ENCODE peak calls at places on chromosome 12, in four cellular contexts. One of them, this sample, is unnamed.

GRCh38 chr12:85834378-85834777 is 1.8 kb downstream of the RASSF9 start:
- DNase-seq in cardiac muscle cell: no peak
- DNase-seq in brain microvascular endothelial cell: no peak
- DNase-seq in tibial nerve: no peak
- DNase-seq in this sample: no peak

GRCh38 chr12:53051058-53051880 is 1.4 kb downstream of the TNS2 start:
- DNase-seq in cardiac muscle cell: no peak
- DNase-seq in brain microvascular endothelial cell: peak
- DNase-seq in tibial nerve: peak
- DNase-seq in this sample: peak

GRCh38 chr12:26845057-26845666 is 12.2 kb upstream of the ITPR2 start:
- DNase-seq in cardiac muscle cell: peak
- DNase-seq in brain microvascular endothelial cell: peak
- DNase-seq in tibial nerve: peak
- DNase-seq in this sample: peak

GRCh38 chr12:91171475-91171874 is 11.1 kb downstream of the DCN start:
- DNase-seq in cardiac muscle cell: peak
- DNase-seq in brain microvascular endothelial cell: no peak
- DNase-seq in tibial nerve: no peak
- DNase-seq in this sample: no peak

GRCh38 chr12:100404769-100405407 is 48.0 kb downstream of the SLC17A8 start:
- DNase-seq in cardiac muscle cell: peak
- DNase-seq in brain microvascular endothelial cell: peak
- DNase-seq in tibial nerve: no peak
- DNase-seq in this sample: no peak

GRCh38 chr12:23803547-23803946 is 145.9 kb downstream of the SOX5 start:
- DNase-seq in cardiac muscle cell: no peak
- DNase-seq in brain microvascular endothelial cell: no peak
- DNase-seq in tibial nerve: no peak
- DNase-seq in this sample: no peak

GRCh38 chr12:89414851-89415250 is 62.5 kb upstream of the DUSP6 start:
- DNase-seq in cardiac muscle cell: no peak
- DNase-seq in brain microvascular endothelial cell: no peak
- DNase-seq in tibial nerve: no peak
- DNase-seq in this sample: no peak

GRCh38 chr12:15669256-15669948 is 119.8 kb downstream of the EPS8 start:
- DNase-seq in cardiac muscle cell: no peak
- DNase-seq in brain microvascular endothelial cell: no peak
- DNase-seq in tibial nerve: no peak
- DNase-seq in this sample: no peak

GRCh38 chr12:56836800-56837663 is 73.9 kb downstream of the HSD17B6 start:
- DNase-seq in cardiac muscle cell: no peak
- DNase-seq in brain microvascular endothelial cell: peak
- DNase-seq in tibial nerve: no peak
- DNase-seq in this sample: no peak

GRCh38 chr12:68428211-68428610 is 96.0 kb upstream of the MDM1 start:
- DNase-seq in cardiac muscle cell: no peak
- DNase-seq in brain microvascular endothelial cell: no peak
- DNase-seq in tibial nerve: no peak
- DNase-seq in this sample: no peak

GRCh38 chr12:32727237-32727636 is 28.5 kb downstream of the YARS2 start:
- DNase-seq in cardiac muscle cell: no peak
- DNase-seq in brain microvascular endothelial cell: peak
- DNase-seq in tibial nerve: no peak
- DNase-seq in this sample: no peak

GRCh38 chr12:74111688-74112360 is 425.8 kb upstream of the ATXN7L3B start:
- DNase-seq in cardiac muscle cell: peak
- DNase-seq in brain microvascular endothelial cell: peak
- DNase-seq in tibial nerve: no peak
- DNase-seq in this sample: peak

GRCh38 chr12:132839558-132840235 is 11.0 kb upstream of the GOLGA3 start:
- DNase-seq in cardiac muscle cell: no peak
- DNase-seq in brain microvascular endothelial cell: no peak
- DNase-seq in tibial nerve: no peak
- DNase-seq in this sample: no peak

GRCh38 chr12:105995986-105996385 is 142.8 kb downstream of the NUAK1 start:
- DNase-seq in cardiac muscle cell: no peak
- DNase-seq in brain microvascular endothelial cell: no peak
- DNase-seq in tibial nerve: no peak
- DNase-seq in this sample: no peak

GRCh38 chr12:132224484-132224883 is 80.2 kb downstream of the NOC4L start:
- DNase-seq in cardiac muscle cell: no peak
- DNase-seq in brain microvascular endothelial cell: no peak
- DNase-seq in tibial nerve: no peak
- DNase-seq in this sample: no peak

GRCh38 chr12:14768823-14769405 is 34.4 kb downstream of the WBP11 start:
- DNase-seq in cardiac muscle cell: no peak
- DNase-seq in brain microvascular endothelial cell: no peak
- DNase-seq in tibial nerve: no peak
- DNase-seq in this sample: no peak

GRCh38 chr12:13165578-13166120 is 30.9 kb upstream of the EMP1 start:
- DNase-seq in cardiac muscle cell: no peak
- DNase-seq in brain microvascular endothelial cell: peak
- DNase-seq in tibial nerve: no peak
- DNase-seq in this sample: peak

GRCh38 chr12:71584356-71584755 is 79.3 kb downstream of the ZFC3H1 start:
- DNase-seq in cardiac muscle cell: no peak
- DNase-seq in brain microvascular endothelial cell: no peak
- DNase-seq in tibial nerve: no peak
- DNase-seq in this sample: no peak

GRCh38 chr12:57039016-57039798 is 10.7 kb downstream of the MYO1A start:
- DNase-seq in cardiac muscle cell: no peak
- DNase-seq in brain microvascular endothelial cell: no peak
- DNase-seq in tibial nerve: no peak
- DNase-seq in this sample: no peak

GRCh38 chr12:12263909-12264308 is 2.9 kb downstream of the LRP6 start:
- DNase-seq in cardiac muscle cell: no peak
- DNase-seq in brain microvascular endothelial cell: no peak
- DNase-seq in tibial nerve: no peak
- DNase-seq in this sample: no peak

GRCh38 chr12:32739279-32739678 is 16.4 kb downstream of the YARS2 start:
- DNase-seq in cardiac muscle cell: peak
- DNase-seq in brain microvascular endothelial cell: no peak
- DNase-seq in tibial nerve: no peak
- DNase-seq in this sample: no peak

GRCh38 chr12:110869035-110869434 is 22.2 kb downstream of the CCDC63 start:
- DNase-seq in cardiac muscle cell: no peak
- DNase-seq in brain microvascular endothelial cell: no peak
- DNase-seq in tibial nerve: no peak
- DNase-seq in this sample: no peak

This sample was measured in adrenal gland.